ENCODE peak calls at places on chromosomes 3 and 15, in five cellular contexts. A, U, Q, D and K are unnamed samples. For H3K4me1, the result is how much of the 10 kb centered on the place peaks cover.

GRCh38 chr3:111954228-111954990 is 24.4 kb upstream of the ABHD10 start:
- DNase-seq in A (no peak), Q (no peak), D (no peak), U (no peak), K (no peak)

GRCh38 chr3:167712445-167712844 is 22.2 kb downstream of the PDCD10 start:
- DNase-seq in Q (no peak), D (no peak), U (no peak), A (no peak), K (no peak)

GRCh38 chr3:186473166-186473565 is 71.0 kb downstream of the CRYGS start:
- DNase-seq in Q (no peak), U (no peak), D (no peak), A (no peak), K (no peak)

GRCh38 chr15:35557544-35557943 is 11.6 kb upstream of the DPH6 start:
- DNase-seq in A (no peak), U (no peak), D (no peak), Q (no peak), K (no peak)

GRCh38 chr3:32222950-32223349 is 15.5 kb upstream of the CMTM8 start:
- DNase-seq in D (no peak), A (no peak), Q (no peak), U (no peak), K (no peak)

GRCh38 chr3:149969110-149969944 is 1.4 kb downstream of the PFN2 start:
- DNase-seq in D (no peak), A (peak), Q (no peak), U (no peak), K (peak)

GRCh38 chr15:70902105-70902504 is 9.5 kb downstream of the LRRC49 start:
- DNase-seq in A (no peak), Q (no peak), D (no peak), U (no peak), K (peak)

GRCh38 chr3:156098437-156099035 is 21.8 kb upstream of the KCNAB1 start:
- DNase-seq in D (no peak), Q (no peak), A (no peak), U (no peak), K (no peak)

GRCh38 chr15:91099616-91100560 is at the start of gene SV2B:
- DNase-seq in Q (peak), U (peak), D (peak), A (no peak), K (no peak)

GRCh38 chr3:105915524-105915923 is 46.7 kb upstream of the CBLB start:
- DNase-seq in U (no peak), A (no peak), Q (no peak), D (no peak), K (no peak)

GRCh38 chr15:69679623-69680228 is 227.1 kb downstream of the RPLP1 start:
- DNase-seq in Q (no peak), D (peak), U (no peak), A (no peak), K (no peak)

GRCh38 chr3:39638286-39638685 is 170.8 kb downstream of the MOBP start:
- DNase-seq in Q (no peak), A (no peak), U (no peak), D (no peak), K (no peak)

GRCh38 chr15:64247906-64248541 is 85.2 kb upstream of the PPIB start:
- DNase-seq in Q (no peak), A (no peak), U (no peak), D (peak), K (peak)

GRCh38 chr3:124599147-124599765 is 131.0 kb upstream of the UMPS start:
- DNase-seq in A (no peak), D (no peak), U (no peak), Q (no peak), K (peak)

GRCh38 chr15:72859023-72859756 is 75.6 kb upstream of the ADPGK start:
- DNase-seq in D (no peak), A (no peak), Q (no peak), U (no peak), K (no peak)

GRCh38 chr15:28114721-28115622 is 15.9 kb upstream of the OCA2 start:
- DNase-seq in Q (no peak), A (no peak), D (no peak), U (no peak), K (no peak)

GRCh38 chr3:152298393-152299242 is 29.9 kb downstream of the MBNL1 start:
- DNase-seq in D (peak), U (peak), A (no peak), Q (peak), K (peak)

GRCh38 chr15:60405405-60405804 is 7.6 kb upstream of the ANXA2 start:
- DNase-seq in A (no peak), D (no peak), Q (no peak), U (no peak), K (no peak)
- H3K4me1 ChIP-seq in A (under half), D (under half), Q (under half), U (under half), K (under half)

DNA sequence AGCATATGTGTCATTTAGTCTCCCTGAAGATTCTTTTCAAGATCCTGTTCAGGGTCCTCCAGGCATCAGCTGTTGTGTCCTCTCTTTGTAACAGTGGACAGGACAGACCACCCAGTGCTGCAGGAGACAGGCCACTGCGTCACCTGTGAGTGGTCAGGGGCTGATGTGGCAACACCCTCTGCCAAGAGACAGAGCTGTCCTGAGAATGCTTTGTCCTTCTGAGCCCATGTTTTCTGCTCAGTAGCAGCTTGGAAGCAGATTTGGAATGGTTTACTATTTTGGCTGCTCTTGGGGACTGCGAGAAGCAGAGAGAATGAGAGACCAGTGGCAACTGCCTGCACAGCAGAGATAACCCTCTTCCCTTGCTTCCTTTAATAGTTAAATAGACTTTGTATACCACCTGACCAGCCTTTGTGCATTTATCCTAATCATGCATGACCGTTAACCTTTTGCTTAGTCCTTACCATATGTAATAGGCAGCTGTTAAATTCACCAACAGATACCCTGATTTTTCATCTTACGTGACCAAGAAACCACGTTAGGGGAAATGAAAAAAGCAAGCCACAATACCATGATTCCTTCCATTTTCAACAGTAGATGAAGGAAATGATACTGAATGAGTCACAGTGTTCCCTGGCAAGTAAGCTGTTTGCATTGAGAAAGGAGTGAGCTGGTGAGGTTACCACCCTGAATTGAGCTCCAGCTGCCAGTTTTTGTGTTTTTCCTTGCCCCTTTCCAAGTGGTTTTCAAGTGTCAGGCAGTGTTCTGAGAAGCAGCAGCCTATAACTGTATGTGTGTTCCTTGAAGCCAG is 35.5 kb downstream of the B3GALNT1 start:
- DNase-seq in A (no peak), U (no peak), D (no peak), Q (no peak), K (peak)
- H3K27ac ChIP-seq in A (peak), U (peak), D (no peak), Q (no peak), K (peak)

GRCh38 chr15:85398822-85399221 is 18.4 kb downstream of the AKAP13 start:
- DNase-seq in D (no peak), Q (no peak), A (no peak), U (no peak), K (peak)
- H3K4me1 ChIP-seq in D (under half), Q (under half), A (under half), U (under half), K (under half)

DNA sequence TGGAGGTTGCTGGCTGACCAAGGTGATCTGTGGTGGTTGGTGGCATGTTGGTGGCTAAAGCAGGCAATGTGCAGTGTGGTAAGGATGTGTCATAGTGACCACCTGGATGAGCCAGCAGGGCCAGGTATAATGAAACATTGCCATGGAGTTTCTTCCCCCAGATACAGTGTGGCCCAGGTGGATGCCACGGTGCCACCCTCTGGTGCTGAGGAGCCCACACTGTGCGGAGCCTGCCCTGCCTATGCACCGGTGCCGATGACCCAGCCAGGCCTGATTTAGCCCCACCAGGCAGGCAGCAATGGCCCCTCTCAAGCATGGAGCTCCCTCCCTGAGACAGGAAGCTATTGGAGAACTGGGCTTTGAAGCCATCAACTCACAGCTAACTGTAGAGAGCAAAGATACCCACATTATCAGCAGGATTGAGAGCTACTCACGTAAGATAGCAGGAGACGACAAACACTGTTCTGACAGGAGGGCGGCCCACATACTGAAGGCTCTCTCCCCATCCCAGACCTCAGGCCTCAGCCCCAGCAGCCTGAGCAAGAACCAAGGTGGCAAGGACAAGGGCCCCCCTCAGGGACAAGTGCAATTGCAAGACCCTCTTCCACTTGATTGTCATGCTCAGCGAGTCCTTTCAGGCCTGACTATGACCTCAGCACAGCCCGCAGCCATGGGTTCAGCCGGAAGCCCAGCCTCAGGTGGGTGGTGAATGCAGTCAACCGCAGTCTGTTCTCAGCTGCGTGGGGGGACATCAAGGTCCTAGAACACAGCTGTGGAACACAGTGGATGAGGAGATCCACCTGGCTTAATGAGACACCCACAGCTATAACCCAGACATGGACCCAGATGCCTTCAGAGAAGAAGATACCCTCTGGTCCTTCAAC is 82.8 kb upstream of the CDV3 start:
- DNase-seq in A (no peak), U (no peak), D (peak), Q (peak), K (no peak)
- H3K27ac ChIP-seq in A (no peak), U (no peak), D (peak), Q (peak), K (no peak)

GRCh38 chr3:38270606-38271005 is 5.0 kb downstream of the SLC22A13 start:
- DNase-seq in D (no peak), Q (no peak), A (no peak), U (no peak), K (no peak)
- H3K4me1 ChIP-seq in D (under half), Q (under half), A (under half), U (under half), K (under half)

DNA sequence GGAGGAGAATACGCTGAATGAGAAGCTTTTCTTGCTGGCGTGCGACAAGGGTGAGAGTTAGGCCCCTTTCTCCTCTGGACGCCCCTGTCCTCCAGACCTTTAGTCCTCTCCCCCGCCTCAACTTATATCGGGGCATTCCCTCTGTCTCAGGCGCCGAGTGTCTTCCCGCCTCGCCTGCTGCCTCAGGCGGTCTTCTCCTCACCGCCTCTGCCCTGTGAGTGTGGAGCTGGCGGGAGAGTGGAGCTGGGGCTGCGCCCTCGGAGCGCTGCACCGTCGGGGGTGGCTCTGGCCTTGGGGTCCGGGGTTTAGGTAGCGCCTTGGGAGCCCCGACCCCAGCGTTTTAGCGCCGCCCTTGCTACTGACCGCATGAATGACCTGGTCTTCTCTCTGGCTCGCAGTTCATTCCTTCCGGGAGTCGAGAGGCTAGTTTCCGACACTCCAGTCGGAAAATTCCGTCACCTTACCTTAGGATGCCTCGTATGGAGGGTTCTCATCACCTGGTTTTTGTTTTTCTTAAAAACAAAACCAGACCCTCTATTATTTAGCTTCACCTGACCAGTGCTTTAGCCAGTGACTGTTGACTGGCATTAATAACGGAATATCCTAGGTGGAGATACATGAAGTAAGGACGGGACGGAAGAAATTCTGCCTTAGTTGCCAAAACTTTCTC is 983 bp downstream of the TRPC1 start:
- DNase-seq in Q (no peak), U (peak), D (no peak), A (peak), K (peak)
- H3K27ac ChIP-seq in Q (peak), U (no peak), D (no peak), A (peak), K (peak)